ENCODE peak calls at places on chromosomes 1 and 21, in six cellular contexts. T is K562, N is A549, H is HepG2, P is upper lobe of left lung, L is GM12878. J is an unnamed sample.

GRCh38 chr21:17527240-17527639 is 14.4 kb downstream of the CXADR start:
- ATAC-seq in T (no peak), L (no peak), H (peak; percentile 36), P (peak; percentile 34), N (peak; percentile 91), J (no peak)

GRCh38 chr1:10704383-10704882 is 92.0 kb downstream of the CASZ1 start:
- ATAC-seq in N (no peak), T (peak; percentile 22), H (peak; percentile 81), P (no peak), L (no peak), J (peak; percentile 34)

GRCh38 chr1:97986041-97987005 is 65.5 kb upstream of the DPYD start:
- ATAC-seq in L (peak; percentile 47), P (no peak), H (no peak), T (no peak), N (no peak), J (no peak)

GRCh38 chr1:167273027-167273800 is 52.5 kb downstream of the POU2F1 start:
- ATAC-seq in T (peak; percentile 62), H (no peak), L (no peak), P (no peak), N (no peak), J (no peak)

GRCh38 chr21:43911015-43911934 is 46.3 kb downstream of the AGPAT3 start:
- ATAC-seq in N (no peak), H (peak; percentile 95), T (peak; percentile 25), L (no peak), P (peak; percentile 83), J (no peak)

GRCh38 chr1:241156231-241156965 is 200.6 kb downstream of the RGS7 start:
- ATAC-seq in P (peak; percentile 12), H (peak; percentile 68), L (no peak), T (no peak), N (peak; percentile 54), J (no peak)

GRCh38 chr1:170729608-170730378 is 65.9 kb downstream of the PRRX1 start:
- ATAC-seq in P (no peak), N (no peak), T (no peak), L (no peak), H (no peak), J (peak; percentile 71)

GRCh38 chr21:17416139-17416538 is 96.7 kb upstream of the CXADR start:
- ATAC-seq in H (no peak), N (no peak), T (no peak), P (no peak), L (no peak), J (no peak)

GRCh38 chr1:40060351-40060750 is 19.8 kb downstream of the CAP1 start:
- ATAC-seq in T (no peak), N (no peak), L (no peak), P (no peak), H (no peak), J (no peak)

GRCh38 chr1:85133565-85134159 is 67.2 kb downstream of the SYDE2 start:
- ATAC-seq in H (no peak), P (no peak), T (no peak), L (no peak), N (no peak), J (no peak)

GRCh38 chr1:229874609-229875008 is 192.4 kb upstream of the GALNT2 start:
- ATAC-seq in T (no peak), P (no peak), H (no peak), N (no peak), L (no peak), J (no peak)

DNA sequence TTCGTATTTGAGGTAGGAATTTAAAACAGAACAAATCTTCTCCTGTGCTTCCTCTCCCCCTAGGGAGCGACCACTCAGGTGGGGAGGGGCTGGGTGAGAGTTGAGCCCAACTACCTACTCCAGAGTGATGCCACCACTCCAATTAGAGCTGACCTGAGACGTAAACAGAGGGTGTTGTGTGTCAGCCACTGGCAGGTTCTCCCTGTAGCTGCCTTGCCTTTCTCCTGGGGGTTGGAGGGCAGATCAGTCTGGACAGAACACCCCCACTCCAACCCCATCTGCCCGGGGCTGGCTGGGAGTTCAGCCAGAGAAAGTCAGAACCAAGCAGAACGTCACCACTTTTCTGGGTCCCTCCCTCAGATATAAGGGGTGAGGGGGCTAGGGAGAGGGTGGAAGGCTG is 2.0 kb downstream of the HPDL start:
- ATAC-seq in N (no peak), L (no peak), T (no peak), P (no peak), H (no peak), J (no peak)
- H3K4me3 ChIP-seq in N (no peak overlapping the region), L (peak overlapping the region; percentile 82), T (no peak overlapping the region), P (no peak overlapping the region), H (no peak overlapping the region), J (no peak overlapping the region)

GRCh38 chr1:108059945-108060344 is 95.0 kb upstream of the VAV3 start:
- ATAC-seq in P (peak; percentile 43), T (no peak), L (no peak), H (no peak), N (no peak), J (no peak)
- TF ChIP-seq EP300 in P (no peak), T (no peak), L (no peak), H (no peak), N (no peak), J (no peak)

DNA sequence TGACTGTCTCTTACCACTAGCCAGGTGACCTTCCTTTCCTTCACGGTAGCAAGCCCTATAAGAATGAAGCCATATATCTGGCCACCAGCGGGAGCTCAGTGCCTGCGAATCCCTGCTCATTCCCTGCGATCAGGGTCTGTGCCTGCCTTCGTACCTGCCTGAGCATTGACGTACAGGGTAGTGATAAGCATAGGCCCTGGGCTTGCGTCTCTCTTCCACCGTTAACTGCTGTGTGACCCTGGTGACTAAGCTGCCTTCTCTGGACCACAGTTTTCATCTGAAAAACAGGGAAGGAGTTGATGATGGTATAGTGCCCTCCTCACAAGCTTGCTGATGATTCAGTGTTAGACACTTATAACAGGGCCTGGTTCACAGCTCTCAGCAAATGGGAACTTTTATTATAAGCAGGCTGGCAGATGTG is 4.1 kb downstream of the ZC3H12A start:
- ATAC-seq in L (no peak), H (no peak), T (no peak), N (no peak), P (no peak), J (no peak)
- H3K4me3 ChIP-seq in L (peak overlapping the region; percentile 99), H (peak overlapping the region; percentile 39), T (peak overlapping the region; percentile 35), N (peak overlapping the region; percentile 85), P (peak overlapping the region; percentile 88), J (no peak overlapping the region)

GRCh38 chr1:171865106-171865505 is 23.8 kb downstream of the DNM3 start:
- ATAC-seq in L (no peak), H (no peak), P (no peak), N (no peak), T (no peak), J (no peak)

GRCh38 chr1:171860696-171861095 is 19.4 kb downstream of the DNM3 start:
- ATAC-seq in P (no peak), T (no peak), N (no peak), L (no peak), H (no peak), J (no peak)

GRCh38 chr1:171868217-171868616 is 26.9 kb downstream of the DNM3 start:
- ATAC-seq in P (no peak), N (no peak), H (no peak), L (no peak), T (no peak), J (no peak)

GRCh38 chr1:171867231-171867630 is 25.9 kb downstream of the DNM3 start:
- ATAC-seq in H (no peak), L (no peak), P (no peak), T (no peak), N (no peak), J (no peak)

GRCh38 chr1:171863531-171863930 is 22.2 kb downstream of the DNM3 start:
- ATAC-seq in N (no peak), P (no peak), H (no peak), L (no peak), T (no peak), J (no peak)
- TF ChIP-seq EP300 in N (no peak), P (no peak), H (no peak), L (no peak), T (no peak), J (no peak)

GRCh38 chr1:19313636-19313959 is 1.5 kb downstream of the SLC66A1 start:
- ATAC-seq in T (no peak), L (no peak), P (no peak), H (no peak), N (no peak), J (no peak)

GRCh38 chr1:19312782-19313635 is 883 bp downstream of the SLC66A1 start:
- ATAC-seq in N (no peak), T (peak; percentile 86), H (no peak), P (no peak), L (peak; percentile 50), J (no peak)

GRCh38 chr1:19311931-19312781 is at the start of the genes AKR7A2 and SLC66A1:
- ATAC-seq in P (peak; percentile 98), T (peak; percentile 86), H (peak; percentile 86), N (peak; percentile 88), L (peak; percentile 85), J (peak; percentile 95)

GRCh38 chr1:19315378-19316206 is 3.5 kb downstream of the SLC66A1 start:
- ATAC-seq in T (peak; percentile 3), N (no peak), H (no peak), P (no peak), L (peak; percentile 56), J (no peak)

GRCh38 chr1:19313961-19314882 is 2.1 kb downstream of the SLC66A1 start:
- ATAC-seq in T (no peak), N (no peak), H (no peak), P (no peak), L (no peak), J (no peak)
- H3K4me3 ChIP-seq in T (no peak overlapping the region), N (no peak overlapping the region), H (no peak overlapping the region), P (no peak overlapping the region), L (peak overlapping the region; percentile 83), J (no peak overlapping the region)